ENCODE peak calls at places on chromosomes 12 and 14, in nine cellular contexts. E is adrenal gland, V is K562, L is A549, J is suprapubic skin, N is tibial nerve, C is body of pancreas, Z is esophagus muscularis mucosa, Y is spleen. G is an unnamed sample.

GRCh38 chr14:100867631-100868315 is 35.7 kb downstream of the RTL1 start:
- DNase-seq in E (no peak), V (no peak), L (no peak), J (peak), N (no peak), C (no peak), Z (no peak), Y (peak), G (no peak)

GRCh38 chr12:122866950-122867607 is 28.8 kb downstream of the VPS37B start:
- DNase-seq in E (no peak), V (no peak), L (no peak), J (peak), N (no peak), C (no peak), Z (no peak), Y (peak), G (no peak)

GRCh38 chr14:97603201-97603600 is 806.0 kb downstream of the VRK1 start:
- DNase-seq in E (no peak), V (no peak), L (no peak), J (no peak), N (no peak), C (no peak), Z (peak), Y (no peak), G (no peak)

GRCh38 chr14:48957486-48957885 is 628.7 kb downstream of the RPS29 start:
- DNase-seq in E (no peak), V (no peak), L (no peak), J (no peak), N (no peak), C (no peak), Z (no peak), Y (no peak), G (no peak)

GRCh38 chr14:103568952-103569351 is 6.2 kb downstream of the COA8 start:
- DNase-seq in E (no peak), V (no peak), L (no peak), J (no peak), N (no peak), C (no peak), Z (no peak), Y (no peak), G (no peak)

GRCh38 chr14:74647061-74647833 is 35.2 kb upstream of the LTBP2 start:
- DNase-seq in E (no peak), V (no peak), L (no peak), J (no peak), N (no peak), C (no peak), Z (no peak), Y (no peak), G (no peak)

GRCh38 chr14:102096569-102097188 is 9.8 kb upstream of the HSP90AA1 start:
- DNase-seq in E (peak), V (peak), L (peak), J (peak), N (peak), C (peak), Z (no peak), Y (peak), G (peak)

GRCh38 chr14:23539209-23539866 is 12.2 kb downstream of the ZFHX2 start:
- DNase-seq in E (no peak), V (peak), L (peak), J (no peak), N (no peak), C (no peak), Z (no peak), Y (peak), G (peak)

GRCh38 chr12:24853588-24853987 is 95.3 kb downstream of the BCAT1 start:
- DNase-seq in E (no peak), V (no peak), L (no peak), J (no peak), N (no peak), C (no peak), Z (no peak), Y (no peak), G (no peak)

GRCh38 chr12:23775208-23775607 is 174.3 kb downstream of the SOX5 start:
- DNase-seq in E (no peak), V (no peak), L (no peak), J (no peak), N (no peak), C (no peak), Z (no peak), Y (no peak), G (no peak)

GRCh38 chr12:69324797-69325466 is 23.2 kb upstream of the LYZ start:
- DNase-seq in E (no peak), V (no peak), L (no peak), J (no peak), N (no peak), C (no peak), Z (no peak), Y (no peak), G (no peak)

GRCh38 chr12:24902521-24903304 is 46.2 kb downstream of the BCAT1 start:
- DNase-seq in E (no peak), V (no peak), L (no peak), J (no peak), N (no peak), C (no peak), Z (no peak), Y (peak), G (no peak)

GRCh38 chr12:78430501-78430900 is 434.1 kb upstream of the SYT1 start:
- DNase-seq in E (no peak), V (no peak), L (no peak), J (no peak), N (no peak), C (no peak), Z (no peak), Y (no peak), G (no peak)

GRCh38 chr12:105315130-105315529 is 15.4 kb upstream of the C12orf75 start:
- DNase-seq in E (no peak), V (no peak), L (no peak), J (no peak), N (no peak), C (no peak), Z (no peak), Y (no peak), G (no peak)

GRCh38 chr14:68666206-68666730 is 126.6 kb downstream of the ZFP36L1 start:
- DNase-seq in E (no peak), V (no peak), L (no peak), J (no peak), N (no peak), C (no peak), Z (no peak), Y (no peak), G (no peak)

GRCh38 chr12:65492997-65493892 is 214.8 kb downstream of the MSRB3 start:
- DNase-seq in E (no peak), V (no peak), L (no peak), J (no peak), N (no peak), C (no peak), Z (no peak), Y (no peak), G (no peak)

GRCh38 chr14:54600685-54601084 is 33.8 kb downstream of the SAMD4A start:
- DNase-seq in E (no peak), V (no peak), L (no peak), J (no peak), N (no peak), C (no peak), Z (no peak), Y (no peak), G (no peak)

GRCh38 chr14:105891631-105892452 is 365.5 kb downstream of the TMEM121 start:
- DNase-seq in E (peak), V (peak), L (no peak), J (no peak), N (peak), C (no peak), Z (no peak), Y (peak), G (no peak)

GRCh38 chr14:41062826-41063225 is 543.9 kb upstream of the LRFN5 start:
- DNase-seq in E (no peak), V (no peak), L (no peak), J (no peak), N (no peak), C (no peak), Z (no peak), Y (no peak), G (no peak)

GRCh38 chr12:132828706-132829534 is at the start of gene GOLGA3:
- DNase-seq in E (peak), V (peak), L (peak), J (peak), N (peak), C (peak), Z (peak), Y (peak), G (peak)

GRCh38 chr12:116698131-116698495 is 39.8 kb downstream of the SPRING1 start:
- DNase-seq in E (no peak), V (no peak), L (no peak), J (no peak), N (no peak), C (no peak), Z (no peak), Y (no peak), G (no peak)

GRCh38 chr14:39426605-39427004 is 5.6 kb downstream of the FBXO33 start:
- DNase-seq in E (no peak), V (no peak), L (no peak), J (no peak), N (no peak), C (no peak), Z (no peak), Y (no peak), G (no peak)

GRCh38 chr12:85448548-85449139 is 168.6 kb downstream of the ALX1 start:
- DNase-seq in E (no peak), V (no peak), L (no peak), J (no peak), N (no peak), C (no peak), Z (no peak), Y (no peak), G (no peak)

GRCh38 chr14:60515244-60515695 is 6.3 kb downstream of the SIX6 start:
- DNase-seq in E (no peak), V (no peak), L (no peak), J (no peak), N (no peak), C (no peak), Z (no peak), Y (no peak), G (peak)

GRCh38 chr12:103908877-103909276 is 21.3 kb upstream of the HSP90B1 start:
- DNase-seq in E (no peak), V (no peak), L (no peak), J (no peak), N (no peak), C (no peak), Z (no peak), Y (no peak), G (no peak)

GRCh38 chr14:34722723-34723545 is 8.5 kb upstream of the CFL2 start:
- DNase-seq in E (no peak), V (peak), L (peak), J (no peak), N (peak), C (peak), Z (no peak), Y (no peak), G (peak)

GRCh38 chr14:68144051-68144681 is 324.6 kb downstream of the RAD51B start:
- DNase-seq in E (peak), V (no peak), L (no peak), J (peak), N (no peak), C (peak), Z (peak), Y (no peak), G (peak)

GRCh38 chr12:98594050-98594853 is 766 bp downstream of the SLC25A3 start:
- DNase-seq in E (peak), V (no peak), L (no peak), J (no peak), N (no peak), C (peak), Z (no peak), Y (peak), G (peak)

GRCh38 chr14:69527635-69528034 is 43.1 kb downstream of the PLEKHD1 start:
- DNase-seq in E (no peak), V (no peak), L (no peak), J (no peak), N (no peak), C (no peak), Z (no peak), Y (no peak), G (no peak)

GRCh38 chr12:124111006-124111405 is 138.0 kb downstream of the ZNF664 start:
- DNase-seq in E (no peak), V (no peak), L (no peak), J (no peak), N (no peak), C (no peak), Z (no peak), Y (no peak), G (no peak)

GRCh38 chr14:95156765-95157194 is 549 bp downstream of the DICER1 start:
- DNase-seq in E (no peak), V (no peak), L (peak), J (peak), N (no peak), C (peak), Z (no peak), Y (peak), G (peak)

GRCh38 chr12:132622437-132623071 is 4.0 kb downstream of the P2RX2 start:
- DNase-seq in E (peak), V (no peak), L (no peak), J (peak), N (no peak), C (no peak), Z (no peak), Y (no peak), G (peak)

GRCh38 chr14:30521899-30522736 is 36.8 kb upstream of the G2E3 start:
- DNase-seq in E (no peak), V (peak), L (peak), J (no peak), N (no peak), C (no peak), Z (no peak), Y (no peak), G (no peak)

GRCh38 chr12:108806350-108806749 is 51.0 kb downstream of the SSH1 start:
- DNase-seq in E (no peak), V (no peak), L (no peak), J (no peak), N (no peak), C (no peak), Z (no peak), Y (peak), G (no peak)

GRCh38 chr14:31536201-31536960 is 24.8 kb upstream of the NUBPL start:
- DNase-seq in E (no peak), V (no peak), L (no peak), J (no peak), N (no peak), C (no peak), Z (no peak), Y (no peak), G (no peak)

GRCh38 chr14:58298880-58299664 is 717 bp downstream of the ARID4A start:
- DNase-seq in E (peak), V (peak), L (peak), J (peak), N (no peak), C (peak), Z (no peak), Y (peak), G (peak)

GRCh38 chr12:46067062-46067461 is 76.7 kb upstream of the SCAF11 start:
- DNase-seq in E (no peak), V (no peak), L (no peak), J (no peak), N (no peak), C (no peak), Z (no peak), Y (no peak), G (no peak)

GRCh38 chr12:54021432-54022013 is 6.7 kb upstream of the HOXC6 start:
- DNase-seq in E (no peak), V (no peak), L (no peak), J (no peak), N (no peak), C (no peak), Z (no peak), Y (no peak), G (no peak)

GRCh38 chr14:77036484-77037337 is 8.2 kb upstream of the IRF2BPL start:
- DNase-seq in E (no peak), V (no peak), L (no peak), J (no peak), N (no peak), C (no peak), Z (no peak), Y (no peak), G (no peak)

GRCh38 chr14:77039285-77040058 is 11.0 kb upstream of the IRF2BPL start:
- DNase-seq in E (no peak), V (no peak), L (no peak), J (no peak), N (no peak), C (no peak), Z (no peak), Y (no peak), G (no peak)

GRCh38 chr14:77040059-77040308 is 11.5 kb upstream of the IRF2BPL start:
- DNase-seq in E (no peak), V (no peak), L (no peak), J (no peak), N (no peak), C (no peak), Z (no peak), Y (no peak), G (no peak)

GRCh38 chr14:77037338-77037782 is 8.9 kb upstream of the IRF2BPL start:
- DNase-seq in E (no peak), V (no peak), L (no peak), J (no peak), N (no peak), C (no peak), Z (no peak), Y (no peak), G (no peak)

GRCh38 chr14:77037886-77038511 is 9.5 kb upstream of the IRF2BPL start:
- DNase-seq in E (no peak), V (no peak), L (no peak), J (no peak), N (no peak), C (no peak), Z (no peak), Y (peak), G (no peak)
- H3K27ac ChIP-seq in E (peak), V (peak), L (peak), J (peak), N (peak), C (peak), Z (peak), Y (peak), G (peak)

GRCh38 chr12:96195845-96196451 is 1.8 kb downstream of the ELK3 start:
- DNase-seq in E (no peak), V (no peak), L (peak), J (no peak), N (no peak), C (no peak), Z (no peak), Y (peak), G (no peak)
- TF ChIP-seq POLR2A in E (no peak), V (no peak), L (no peak), J (no peak), N (no peak), C (no peak), Z (no peak), Y (no peak), G (no peak)

GRCh38 chr12:6826125-6826733 is 2.0 kb upstream of the P3H3 start:
- DNase-seq in E (no peak), V (no peak), L (no peak), J (peak), N (no peak), C (no peak), Z (no peak), Y (no peak), G (no peak)
- H3K27ac ChIP-seq in E (no peak), V (no peak), L (no peak), J (no peak), N (no peak), C (no peak), Z (no peak), Y (no peak), G (no peak)

GRCh38 chr14:64391986-64392385 is 3.8 kb downstream of the MTHFD1 start:
- DNase-seq in E (no peak), V (no peak), L (no peak), J (no peak), N (no peak), C (no peak), Z (no peak), Y (no peak), G (no peak)
- TF ChIP-seq POLR2A in E (no peak), V (no peak), L (no peak), J (no peak), N (no peak), C (no peak), Z (no peak), Y (no peak), G (no peak)

GRCh38 chr14:73491977-73492552 is 1.3 kb downstream of the RIOX1 start:
- DNase-seq in E (peak), V (no peak), L (no peak), J (no peak), N (no peak), C (no peak), Z (no peak), Y (no peak), G (no peak)
- H3K27ac ChIP-seq in E (no peak), V (no peak), L (peak), J (peak), N (peak), C (no peak), Z (peak), Y (no peak), G (no peak)

GRCh38 chr12:43805857-43806736 is at the start of gene TWF1:
- DNase-seq in E (peak), V (peak), L (peak), J (peak), N (peak), C (peak), Z (peak), Y (peak), G (peak)
- TF ChIP-seq POLR2A in E (peak), V (peak), L (peak), J (no peak), N (peak), C (peak), Z (no peak), Y (no peak), G (no peak)

DNA sequence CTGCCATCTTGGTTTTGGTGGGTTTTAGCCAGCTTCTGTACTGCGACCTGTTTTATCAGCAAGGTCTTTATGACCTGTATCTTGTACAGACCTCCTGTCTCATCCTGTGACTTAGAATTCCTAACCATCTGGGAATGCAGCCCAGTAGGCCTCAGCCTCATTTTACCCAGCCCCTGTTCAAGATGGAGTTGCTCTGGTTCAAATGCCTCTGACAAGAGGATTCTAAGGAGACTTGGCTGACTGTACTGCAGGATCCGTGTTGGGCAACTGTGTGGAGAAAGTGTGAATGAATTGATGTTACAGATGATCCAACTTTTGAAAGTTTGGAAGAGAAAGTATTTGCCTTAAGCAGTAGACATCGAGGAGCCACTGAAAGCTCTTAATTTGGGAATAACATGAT is 91.0 kb downstream of the TTLL5 start:
- DNase-seq in E (no peak), V (no peak), L (no peak), J (no peak), N (no peak), C (no peak), Z (no peak), Y (no peak), G (no peak)
- H3K27ac ChIP-seq in E (no peak), V (no peak), L (no peak), J (no peak), N (no peak), C (no peak), Z (no peak), Y (no peak), G (no peak)

GRCh38 chr14:22483863-22484593 is 105.0 kb downstream of the DAD1 start:
- DNase-seq in E (no peak), V (no peak), L (no peak), J (no peak), N (no peak), C (no peak), Z (no peak), Y (no peak), G (no peak)
- TF ChIP-seq POLR2A in E (no peak), V (no peak), L (no peak), J (no peak), N (no peak), C (no peak), Z (no peak), Y (no peak), G (no peak)